ENCODE peak calls at places on chromosomes 1 and 21, in ten cellular contexts. W is NCI-H510A treated with DMSO at 0.1 percent for 48 hours, Q is right lobe of liver, Z is Ammon's horn, B is germinal center, P is heart left ventricle, A is NCI-H345, L is skeletal muscle cell, F is amniotic epithelial cell, X is spleen. E is an unnamed sample.

GRCh38 chr1:94597701-94598100 is 56.1 kb upstream of the F3 start:
- DNase-seq in Q (no peak), B (no peak), Z (no peak), P (no peak), W (no peak), L (no peak), X (no peak), A (no peak), F (peak), E (no peak)

GRCh38 chr1:208237241-208237640 is 6.9 kb downstream of the PLXNA2 start:
- DNase-seq in P (no peak), L (no peak), F (peak), Z (no peak), Q (no peak), A (no peak), B (no peak), W (no peak), X (no peak), E (no peak)

GRCh38 chr1:226100436-226101347 is 38.2 kb downstream of the H3-3A start:
- DNase-seq in L (no peak), W (peak), F (peak), P (peak), A (peak), Q (no peak), B (peak), Z (peak), X (peak), E (peak)

GRCh38 chr1:202750761-202751160 is 40.5 kb upstream of the SYT2 start:
- DNase-seq in B (no peak), Q (no peak), X (no peak), W (no peak), A (no peak), P (no peak), L (no peak), F (no peak), Z (no peak), E (no peak)

GRCh38 chr1:228036701-228037231 is 30.0 kb downstream of the WNT3A start:
- DNase-seq in B (no peak), F (no peak), W (no peak), X (peak), P (no peak), A (no peak), Z (no peak), L (no peak), Q (no peak), E (no peak)

GRCh38 chr1:169288011-169288414 is 79.6 kb downstream of the NME7 start:
- DNase-seq in F (peak), W (no peak), Z (no peak), L (no peak), A (no peak), X (no peak), P (no peak), B (no peak), Q (no peak), E (no peak)

GRCh38 chr21:32457360-32457840 is 44.9 kb downstream of the EVA1C start:
- DNase-seq in Z (peak), F (no peak), Q (peak), X (peak), A (no peak), P (peak), B (no peak), W (no peak), L (no peak), E (peak)

GRCh38 chr1:246198141-246198820 is 308.8 kb downstream of the SMYD3 start:
- DNase-seq in W (no peak), A (no peak), F (no peak), Q (no peak), L (no peak), P (no peak), B (no peak), X (no peak), Z (no peak), E (no peak)

GRCh38 chr21:46619846-46620245 is 15.0 kb upstream of the S100B start:
- DNase-seq in W (no peak), B (no peak), Z (no peak), P (no peak), L (no peak), Q (no peak), F (peak), A (no peak), X (no peak), E (no peak)

GRCh38 chr1:52153898-52154297 is 12.0 kb downstream of the ZFYVE9 start:
- DNase-seq in F (no peak), B (no peak), L (no peak), Q (no peak), X (no peak), Z (no peak), A (no peak), W (no peak), P (no peak), E (no peak)

GRCh38 chr1:9366298-9366697 is 73.6 kb downstream of the SPSB1 start:
- DNase-seq in W (no peak), A (no peak), P (no peak), Q (no peak), L (no peak), Z (no peak), B (no peak), X (no peak), F (no peak), E (no peak)

GRCh38 chr1:116987256-116987555 is 14.4 kb upstream of the CD101 start:
- DNase-seq in P (no peak), X (peak), B (no peak), Z (no peak), A (no peak), F (no peak), Q (no peak), L (no peak), W (no peak), E (no peak)

GRCh38 chr1:84756455-84757082 is 66.3 kb upstream of the SSX2IP start:
- DNase-seq in A (no peak), L (no peak), B (no peak), W (no peak), Z (no peak), X (no peak), P (no peak), Q (no peak), F (no peak), E (no peak)

GRCh38 chr1:25107643-25108010 is 124.7 kb downstream of the SYF2 start:
- DNase-seq in Z (no peak), X (no peak), A (no peak), F (peak), B (no peak), Q (no peak), L (peak), P (no peak), W (no peak), E (no peak)

GRCh38 chr1:180811886-180812285 is 100.8 kb upstream of the KIAA1614 start:
- DNase-seq in A (no peak), Q (no peak), B (no peak), F (no peak), P (no peak), X (no peak), L (no peak), W (no peak), Z (no peak), E (no peak)

GRCh38 chr1:43783671-43784205 is 76.4 kb downstream of the ST3GAL3 start:
- DNase-seq in Q (no peak), A (peak), P (no peak), B (no peak), Z (no peak), F (no peak), W (no peak), L (no peak), X (no peak), E (no peak)

GRCh38 chr1:201748331-201748730 is 80.6 kb upstream of the IPO9 start:
- DNase-seq in L (peak), P (no peak), W (no peak), Q (no peak), F (peak), Z (no peak), B (no peak), X (no peak), A (no peak), E (no peak)

GRCh38 chr1:247330548-247331171 is 1.0 kb downstream of the ZNF496 start:
- DNase-seq in P (no peak), L (no peak), A (no peak), X (no peak), B (no peak), F (no peak), Q (no peak), W (no peak), Z (no peak), E (no peak)

GRCh38 chr1:163361123-163361934 is 39.6 kb downstream of the NUF2 start:
- DNase-seq in P (no peak), L (no peak), Q (no peak), Z (peak), B (no peak), F (peak), X (no peak), W (peak), A (peak), E (no peak)

E was measured in lower lobe of right lung.